ENCODE peak calls at places on chromosomes 3 and 15, in six cellular contexts. P is brain microvascular endothelial cell, A is heart left ventricle, F is BJ, G is hepatocyte, T is body of pancreas. I is an unnamed sample.

GRCh38 chr3:184016820-184017671 is 638 bp downstream of the ABCC5 start:
- DNase-seq in P (no peak), A (peak; percentile 80), F (no peak), G (peak; percentile 81), T (peak; percentile 61), I (no peak)

GRCh38 chr3:23459437-23459836 is 256.3 kb downstream of the UBE2E2 start:
- DNase-seq in P (no peak), A (no peak), F (no peak), G (no peak), T (no peak), I (no peak)

GRCh38 chr3:115708540-115708939 is 85.2 kb downstream of the GAP43 start:
- DNase-seq in P (no peak), A (no peak), F (no peak), G (no peak), T (no peak), I (no peak)

GRCh38 chr3:194141415-194142155 is 5.6 kb downstream of the HES1 start:
- DNase-seq in P (peak; percentile 91), A (peak; percentile 95), F (no peak), G (peak; percentile 97), T (peak; percentile 95), I (peak; percentile 94)

GRCh38 chr3:128307781-128308469 is 154.6 kb downstream of the EEFSEC start:
- DNase-seq in P (no peak), A (no peak), F (no peak), G (no peak), T (no peak), I (no peak)

GRCh38 chr3:141646760-141647561 is 91.1 kb upstream of the RNF7 start:
- DNase-seq in P (peak; percentile 56), A (peak; percentile 54), F (no peak), G (peak; percentile 26), T (peak; percentile 63), I (peak; percentile 72)

GRCh38 chr3:120555661-120556509 is 40.3 kb upstream of the NDUFB4 start:
- DNase-seq in P (no peak), A (peak; percentile 76), F (no peak), G (no peak), T (peak; percentile 68), I (peak; percentile 60)

GRCh38 chr3:14113964-14114667 is 10.6 kb downstream of the CHCHD4 start:
- DNase-seq in P (no peak), A (no peak), F (no peak), G (peak; percentile 66), T (no peak), I (no peak)

GRCh38 chr15:44492040-44492439 is 44.9 kb upstream of the EIF3J start:
- DNase-seq in P (no peak), A (no peak), F (no peak), G (no peak), T (no peak), I (no peak)

GRCh38 chr3:81242871-81243270 is 518.6 kb downstream of the GBE1 start:
- DNase-seq in P (no peak), A (no peak), F (no peak), G (no peak), T (no peak), I (peak; percentile 32)

GRCh38 chr3:78430741-78431140 is 1337.1 kb downstream of the ROBO1 start:
- DNase-seq in P (no peak), A (no peak), F (no peak), G (no peak), T (no peak), I (no peak)

GRCh38 chr3:13191016-13191415 is 117.8 kb upstream of the IQSEC1 start:
- DNase-seq in P (no peak), A (no peak), F (no peak), G (no peak), T (no peak), I (no peak)

GRCh38 chr3:48999085-48999858 is 7.9 kb upstream of the WDR6 start:
- DNase-seq in P (no peak), A (no peak), F (no peak), G (no peak), T (no peak), I (no peak)

GRCh38 chr3:40790741-40791140 is 266.0 kb downstream of the ZNF621 start:
- DNase-seq in P (no peak), A (no peak), F (no peak), G (peak; percentile 28), T (no peak), I (no peak)

GRCh38 chr3:156728267-156728985 is 54.0 kb downstream of the TIPARP start:
- DNase-seq in P (no peak), A (no peak), F (no peak), G (peak; percentile 56), T (no peak), I (peak; percentile 88)

GRCh38 chr3:94811836-94812235 is 749.0 kb downstream of the NSUN3 start:
- DNase-seq in P (no peak), A (no peak), F (no peak), G (no peak), T (no peak), I (no peak)

GRCh38 chr3:94525039-94525438 is 462.2 kb downstream of the NSUN3 start:
- DNase-seq in P (peak; percentile 18), A (peak; percentile 36), F (no peak), G (peak; percentile 69), T (no peak), I (peak; percentile 69)

GRCh38 chr15:38130739-38131498 is 121.7 kb upstream of the SPRED1 start:
- DNase-seq in P (peak; percentile 88), A (peak; percentile 90), F (peak; percentile 92), G (peak; percentile 74), T (peak; percentile 52), I (peak; percentile 88)

GRCh38 chr3:4584537-4585249 is 91.5 kb downstream of the ITPR1 start:
- DNase-seq in P (peak; percentile 25), A (no peak), F (no peak), G (no peak), T (no peak), I (no peak)

GRCh38 chr3:114450008-114450596 is 156.3 kb downstream of the TIGIT start:
- DNase-seq in P (no peak), A (no peak), F (no peak), G (no peak), T (no peak), I (peak; percentile 10)

GRCh38 chr3:111700054-111700453 is 104.9 kb upstream of the ZBED2 start:
- DNase-seq in P (no peak), A (no peak), F (no peak), G (no peak), T (no peak), I (no peak)

GRCh38 chr3:8942746-8943488 is 20.4 kb downstream of the RAD18 start:
- DNase-seq in P (no peak), A (no peak), F (no peak), G (no peak), T (no peak), I (no peak)

GRCh38 chr3:8937064-8938020 is 25.9 kb downstream of the RAD18 start:
- DNase-seq in P (peak; percentile 61), A (no peak), F (peak; percentile 62), G (no peak), T (no peak), I (peak; percentile 94)

GRCh38 chr3:8932507-8932906 is 30.8 kb downstream of the RAD18 start:
- DNase-seq in P (no peak), A (no peak), F (no peak), G (no peak), T (no peak), I (no peak)

GRCh38 chr3:8942115-8942514 is 21.2 kb downstream of the RAD18 start:
- DNase-seq in P (no peak), A (no peak), F (no peak), G (no peak), T (no peak), I (no peak)

DNA sequence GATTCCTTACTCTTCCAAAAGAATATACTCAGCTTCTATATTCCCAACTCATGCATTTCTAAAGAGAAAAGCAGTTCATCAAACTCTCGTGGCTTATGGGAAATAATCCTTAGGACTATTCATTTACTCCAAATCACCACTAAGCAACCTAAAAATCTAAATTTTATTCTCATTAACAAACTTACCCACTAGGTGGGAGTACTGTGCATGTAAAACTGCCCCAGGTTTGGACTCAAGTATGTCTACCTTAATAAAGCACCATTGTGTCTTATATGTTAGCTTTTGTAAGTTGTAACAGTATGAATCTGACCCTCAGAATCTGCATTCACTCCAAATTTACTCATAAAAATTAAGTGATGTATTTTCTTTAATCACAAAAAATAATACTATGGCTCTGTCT is 25.3 kb downstream of the RAD18 start:
- DNase-seq in P (no peak), A (no peak), F (no peak), G (peak; percentile 16), T (no peak), I (peak; percentile 58)
- TF ChIP-seq CTCF in P (peak; percentile 49), A (peak; percentile 28), F (peak; percentile 50), G (peak; percentile 42), T (no peak), I (no peak)

DNA sequence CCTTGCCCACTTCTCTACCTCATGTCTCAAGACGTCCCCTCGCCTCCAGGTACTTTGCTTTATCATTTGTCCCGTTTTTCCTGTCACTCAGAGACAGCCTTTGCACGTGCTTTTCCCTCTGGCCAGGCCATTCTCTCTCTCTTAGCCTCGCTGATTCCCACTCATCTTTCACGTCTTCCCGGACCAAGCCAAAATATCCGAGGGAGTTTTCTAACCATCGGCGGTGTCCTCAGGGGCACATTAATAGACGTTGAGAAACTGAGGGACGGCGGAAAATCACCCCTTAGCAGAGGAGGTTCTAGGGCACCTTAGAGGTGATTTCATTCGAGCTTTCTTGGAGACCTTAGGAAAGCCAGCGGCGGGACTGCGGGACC is 551 bp downstream of the SUSD5 start:
- DNase-seq in P (peak; percentile 10), A (no peak), F (no peak), G (no peak), T (no peak), I (no peak)
- H3K4me3 ChIP-seq in P (peak overlapping the region; percentile 72), A (peak overlapping the region; percentile 23), F (peak overlapping the region; percentile 59), G (peak overlapping the region; percentile 42), T (no peak overlapping the region), I (peak overlapping the region; percentile 40)

DNA sequence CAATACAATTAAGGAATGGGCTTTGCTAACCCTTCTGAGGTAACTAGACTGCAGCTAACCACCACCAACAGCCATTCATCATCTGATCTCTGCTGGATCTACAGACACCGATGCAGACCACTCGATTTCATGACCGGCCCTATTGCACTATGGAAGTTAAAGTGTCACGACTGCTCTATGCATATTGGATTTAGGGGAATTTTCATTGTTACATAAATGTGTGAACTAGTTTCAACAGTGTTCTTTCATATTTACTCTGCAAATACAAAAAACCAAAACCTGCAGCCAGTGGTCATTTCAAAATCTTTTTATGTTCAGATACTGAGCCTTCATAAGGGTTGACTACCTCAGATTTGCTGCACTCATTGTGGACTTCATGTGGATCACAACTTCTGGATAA is 14.5 kb downstream of the CDV3 start:
- DNase-seq in P (no peak), A (no peak), F (no peak), G (no peak), T (no peak), I (no peak)
- H3K36me3 ChIP-seq in P (peaks cover 62% of the 10 kb centered on the region), A (peaks cover 70% of the 10 kb centered on the region), F (peaks cover 12% of the 10 kb centered on the region), G (peaks cover 4% of the 10 kb centered on the region), T (peaks cover 30% of the 10 kb centered on the region), I (peaks cover 16% of the 10 kb centered on the region)

GRCh38 chr3:197456271-197457091 is 99.3 kb downstream of the BDH1 start:
- DNase-seq in P (peak; percentile 92), A (peak; percentile 92), F (peak; percentile 59), G (peak; percentile 92), T (peak; percentile 83), I (peak; percentile 58)

GRCh38 chr3:197460639-197461038 is 95.1 kb downstream of the BDH1 start:
- DNase-seq in P (no peak), A (no peak), F (no peak), G (no peak), T (no peak), I (no peak)

GRCh38 chr3:197458906-197459470 is 96.8 kb downstream of the BDH1 start:
- DNase-seq in P (no peak), A (no peak), F (no peak), G (no peak), T (no peak), I (no peak)

GRCh38 chr3:197460002-197460401 is 95.8 kb downstream of the BDH1 start:
- DNase-seq in P (no peak), A (no peak), F (no peak), G (no peak), T (no peak), I (no peak)

GRCh38 chr3:197458179-197458707 is 97.5 kb downstream of the BDH1 start:
- DNase-seq in P (no peak), A (no peak), F (no peak), G (peak; percentile 27), T (no peak), I (peak; percentile 33)
- TF ChIP-seq CTCF in P (peak; percentile 51), A (no peak), F (no peak), G (peak; percentile 17), T (no peak), I (peak; percentile 74)

I was measured in bronchial epithelial cell.